ENCODE peak calls at places on chromosomes 4 and X, in five cellular contexts. D is right lobe of liver, W is breast epithelium, B is lung, C is HCT116. O is an unnamed sample.

GRCh38 chr4:84962102-84962501 is 4.4 kb downstream of the WDFY3 start:
- DNase-seq in D (no peak), W (no peak), B (no peak), C (no peak), O (no peak)

GRCh38 chr4:155164705-155165104 is 43.7 kb upstream of the NPY2R start:
- DNase-seq in D (no peak), W (no peak), B (no peak), C (no peak), O (no peak)

GRCh38 chr4:177483271-177483670 is 41.0 kb upstream of the AGA start:
- DNase-seq in D (no peak), W (no peak), B (no peak), C (no peak), O (no peak)

GRCh38 chr4:101067383-101067782 is 279.9 kb downstream of the PPP3CA start:
- DNase-seq in D (no peak), W (no peak), B (no peak), C (no peak), O (no peak)

GRCh38 chr4:88517825-88518224 is 5.8 kb downstream of the PYURF start:
- DNase-seq in D (no peak), W (no peak), B (no peak), C (no peak), O (no peak)

GRCh38 chr4:157885785-157886184 is 287.0 kb downstream of the GASK1B start:
- DNase-seq in D (no peak), W (no peak), B (no peak), C (no peak), O (no peak)

GRCh38 chr4:176837176-176837915 is 44.6 kb upstream of the VEGFC start:
- DNase-seq in D (no peak), W (no peak), B (no peak), C (no peak), O (no peak)

GRCh38 chr4:40225497-40225896 is 28.7 kb downstream of the RHOH start:
- DNase-seq in D (no peak), W (no peak), B (no peak), C (no peak), O (no peak)

GRCh38 chr4:141352775-141353544 is 132.3 kb downstream of the ZNF330 start:
- DNase-seq in D (no peak), W (no peak), B (no peak), C (no peak), O (no peak)

GRCh38 chrX:74458738-74459137 is 37.4 kb downstream of the SLC16A2 start:
- DNase-seq in D (no peak), W (no peak), B (no peak), C (no peak), O (no peak)

GRCh38 chrX:132953358-132953757 is 5.1 kb downstream of the HS6ST2 start:
- DNase-seq in D (no peak), W (no peak), B (no peak), C (no peak), O (no peak)

GRCh38 chrX:124540474-124540873 is 194.1 kb downstream of the SH2D1A start:
- DNase-seq in D (no peak), W (no peak), B (no peak), C (no peak), O (no peak)

GRCh38 chrX:1468250-1468772 is 15.6 kb upstream of the ASMTL start:
- DNase-seq in D (no peak), W (peak; percentile 25), B (peak; percentile 27), C (no peak), O (no peak)

GRCh38 chr4:73341454-73341853 is 62.6 kb upstream of the ALB start:
- DNase-seq in D (no peak), W (peak; percentile 18), B (no peak), C (peak; percentile 33), O (no peak)

GRCh38 chr4:123785515-123785914 is 388.9 kb downstream of the SPRY1 start:
- DNase-seq in D (no peak), W (peak; percentile 59), B (peak; percentile 42), C (no peak), O (no peak)

GRCh38 chrX:17738737-17739535 is 1.6 kb downstream of the SCML1 start:
- DNase-seq in D (no peak), W (no peak), B (no peak), C (no peak), O (no peak)

GRCh38 chr4:122826596-122827257 is at the start of gene FGF2:
- DNase-seq in D (peak; percentile 63), W (peak; percentile 41), B (peak; percentile 39), C (no peak), O (peak; percentile 69)

GRCh38 chrX:64229145-64229544 is 1.3 kb downstream of the ASB12 start:
- DNase-seq in D (no peak), W (no peak), B (no peak), C (no peak), O (no peak)

GRCh38 chrX:115289465-115289864 is at the start of gene LUZP4:
- DNase-seq in D (no peak), W (no peak), B (no peak), C (no peak), O (no peak)

DNA sequence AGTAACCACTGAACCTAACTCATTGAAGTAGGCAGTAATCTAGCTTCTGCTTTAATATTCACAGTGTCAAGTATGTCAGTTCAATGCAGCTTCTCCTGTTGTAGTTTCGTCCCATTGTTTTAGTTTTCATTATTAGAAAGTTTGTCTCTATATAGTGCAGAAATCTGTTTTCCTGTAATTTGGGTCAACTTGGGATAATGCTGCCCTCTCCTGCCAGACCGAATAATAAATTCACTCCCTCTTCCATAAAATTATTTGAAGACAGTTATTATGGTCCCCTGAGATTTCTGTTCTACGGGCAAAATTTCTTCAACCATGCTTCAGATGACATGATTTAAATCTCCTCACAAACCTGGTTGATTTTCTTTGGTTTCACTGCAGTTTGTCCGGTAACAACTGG is 4.6 kb upstream of the LUZP4 start:
- DNase-seq in D (no peak), W (no peak), B (no peak), C (no peak), O (no peak)
- TF ChIP-seq CTCF in D (no peak), W (no peak), B (no peak), C (no peak), O (no peak)

GRCh38 chr4:71713611-71714203 is 70.2 kb downstream of the GC start:
- DNase-seq in D (no peak), W (no peak), B (no peak), C (peak; percentile 16), O (no peak)
- TF ChIP-seq CTCF in D (peak; percentile 54), W (peak; percentile 37), B (peak; percentile 49), C (peak; percentile 43), O (peak; percentile 83)

DNA sequence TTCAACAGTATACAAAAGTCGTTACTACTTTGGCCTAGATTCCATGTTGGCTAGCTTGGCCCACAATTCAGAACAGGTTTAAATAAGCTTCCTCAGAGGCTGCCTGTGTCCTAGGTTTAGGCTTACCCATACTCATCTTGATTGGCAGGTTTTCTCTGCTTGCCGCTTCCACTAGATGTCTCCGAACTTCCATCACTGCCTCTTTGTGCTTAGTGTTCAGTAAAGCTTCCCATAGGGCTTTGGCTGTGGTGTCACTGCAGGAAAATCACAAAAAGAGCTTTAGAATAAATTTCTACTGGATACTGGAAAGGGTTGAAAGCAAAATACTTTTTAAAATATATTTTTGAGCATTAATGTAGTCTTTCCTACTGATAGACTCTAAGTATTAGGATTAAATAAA is 52.4 kb downstream of the SCFD2 start:
- DNase-seq in D (no peak), W (no peak), B (no peak), C (no peak), O (no peak)
- TF ChIP-seq CTCF in D (peak; percentile 39), W (no peak), B (no peak), C (peak; percentile 34), O (no peak)

DNA sequence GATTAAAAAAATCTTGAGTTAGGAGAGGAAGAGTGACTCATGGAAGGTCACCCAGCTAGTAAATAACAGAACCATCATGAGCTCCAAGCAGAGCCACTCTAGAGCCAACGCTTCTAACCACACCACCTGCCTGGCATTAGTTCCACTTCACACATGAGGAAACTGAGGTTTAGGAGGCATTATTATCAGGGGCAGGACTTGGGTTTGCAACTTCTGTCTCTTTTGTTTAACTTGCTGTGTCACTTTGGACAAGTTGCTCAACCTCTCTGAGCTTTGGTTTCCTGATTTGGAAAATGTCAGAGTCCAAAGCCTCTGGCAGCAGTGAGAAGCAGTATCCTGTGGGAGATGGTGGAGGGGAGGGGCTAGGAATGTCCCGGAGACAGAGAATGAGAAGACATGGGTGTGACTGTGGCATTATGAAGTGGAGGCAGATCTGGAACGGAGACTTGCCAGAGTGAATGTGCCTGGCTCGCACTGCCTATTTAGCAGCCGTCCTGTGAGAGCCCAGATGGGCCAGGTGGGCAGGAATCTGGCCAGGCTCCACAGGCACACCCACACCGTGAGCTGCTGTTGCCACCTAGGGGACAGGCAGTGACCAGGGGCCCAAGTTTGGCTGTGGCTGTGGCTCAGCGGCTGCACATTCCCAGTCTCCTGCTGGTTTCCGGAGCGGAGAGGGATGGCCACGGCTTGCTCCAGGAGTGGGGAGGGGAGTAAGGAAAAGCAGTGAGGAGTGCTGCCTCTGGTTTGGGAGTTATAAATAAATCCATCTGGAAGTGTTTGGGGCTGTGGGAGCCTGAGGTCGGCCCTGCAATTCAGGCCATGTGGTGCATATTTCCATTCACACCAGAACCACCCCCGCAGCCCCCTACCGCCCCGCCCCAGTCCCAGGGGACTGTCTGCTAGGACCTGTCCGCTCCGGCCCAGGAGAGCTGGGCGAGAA is 93.4 kb downstream of the NHSL2 start:
- DNase-seq in D (no peak), W (peak; percentile 35), B (no peak), C (peak; percentile 40), O (no peak)
- TF ChIP-seq CTCF in D (no peak), W (no peak), B (no peak), C (peak; percentile 43), O (no peak)

DNA sequence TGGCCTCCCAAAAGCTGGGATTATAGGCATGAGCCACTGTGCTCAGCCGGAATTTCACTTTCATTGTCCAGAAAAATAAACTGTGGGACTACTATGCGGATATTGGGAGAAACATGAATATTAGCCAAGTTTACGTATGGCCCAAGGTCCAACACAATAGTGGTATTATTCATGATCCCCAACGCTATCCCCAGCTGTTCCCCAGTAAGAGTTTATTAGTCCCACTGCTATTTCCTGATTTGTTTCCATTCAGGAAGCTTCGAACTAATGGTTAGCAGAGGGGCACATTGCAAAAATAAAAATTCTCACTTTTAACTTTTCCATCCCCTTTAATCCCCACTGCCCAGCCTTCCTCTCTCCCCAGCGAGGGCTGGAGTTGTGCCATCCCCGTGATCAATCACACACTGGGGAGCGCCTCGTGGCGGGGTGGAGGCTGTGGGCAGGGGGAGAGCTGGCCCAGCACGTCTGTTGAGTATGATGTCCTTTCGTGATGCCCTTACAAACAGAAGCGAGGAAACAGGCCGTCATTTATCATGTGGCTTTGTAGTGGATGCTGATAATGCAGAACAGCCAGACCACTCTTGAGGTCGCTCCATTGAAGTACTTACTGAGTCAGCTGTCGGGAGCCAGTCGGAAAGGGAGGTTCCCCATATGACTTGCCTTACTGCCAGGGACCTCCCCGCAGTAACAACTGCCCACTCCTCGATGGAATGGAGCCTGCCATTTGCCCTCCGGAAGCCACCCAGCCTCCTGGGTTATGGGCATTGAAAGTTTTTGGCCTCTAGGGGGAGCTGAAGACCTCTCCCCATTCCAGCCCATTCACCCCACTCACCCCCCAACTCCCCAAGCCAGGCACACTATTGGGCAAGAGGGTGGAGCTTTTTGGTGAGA is 117.0 kb downstream of the KDR start:
- DNase-seq in D (peak; percentile 56), W (no peak), B (no peak), C (no peak), O (no peak)
- TF ChIP-seq CTCF in D (no peak), W (no peak), B (no peak), C (peak; percentile 28), O (peak; percentile 41)

GRCh38 chrX:11913001-11913400 is 155.0 kb downstream of the MSL3 start:
- DNase-seq in D (no peak), W (no peak), B (no peak), C (no peak), O (no peak)

GRCh38 chrX:11908371-11908770 is 150.3 kb downstream of the MSL3 start:
- DNase-seq in D (no peak), W (no peak), B (no peak), C (no peak), O (no peak)
- TF ChIP-seq CTCF in D (peak; percentile 25), W (no peak), B (no peak), C (no peak), O (no peak)